ENCODE peak calls at places on chromosome X, in ten cellular contexts. One of them, this sample, is unnamed.
A peak's percentile ranks its signal among the peaks of the same experiment; 100 is the strongest.

GRCh38 chrX:11446331-11446730 is 153.1 kb downstream of the AMELX start:
- DNase-seq in Caco-2: no peak
- DNase-seq in heart left ventricle: no peak
- DNase-seq in CD4-positive, CD25-positive, alpha-beta regulatory T cell: no peak
- DNase-seq in adipocyte: peak; percentile 71
- DNase-seq in mucosa of descending colon: no peak
- DNase-seq in NB4: no peak
- DNase-seq in BE2C: no peak
- DNase-seq in AG04450: no peak
- DNase-seq in epithelial cell of esophagus: no peak
- DNase-seq in this sample: no peak

GRCh38 chrX:10190367-10190766 is 33.6 kb downstream of the CLCN4 start:
- DNase-seq in heart left ventricle: no peak
- DNase-seq in Caco-2: no peak
- DNase-seq in epithelial cell of esophagus: peak; percentile 60
- DNase-seq in AG04450: peak; percentile 55
- DNase-seq in NB4: peak; percentile 72
- DNase-seq in BE2C: peak; percentile 47
- DNase-seq in adipocyte: peak; percentile 85
- DNase-seq in CD4-positive, CD25-positive, alpha-beta regulatory T cell: peak; percentile 48
- DNase-seq in mucosa of descending colon: peak; percentile 34
- DNase-seq in this sample: peak; percentile 35

GRCh38 chrX:154596290-154596929 is 11.5 kb downstream of the CTAG1A start:
- DNase-seq in BE2C: no peak
- DNase-seq in Caco-2: peak; percentile 43
- DNase-seq in CD4-positive, CD25-positive, alpha-beta regulatory T cell: no peak
- DNase-seq in NB4: peak; percentile 63
- DNase-seq in epithelial cell of esophagus: peak; percentile 87
- DNase-seq in adipocyte: peak; percentile 31
- DNase-seq in mucosa of descending colon: no peak
- DNase-seq in heart left ventricle: no peak
- DNase-seq in AG04450: no peak
- DNase-seq in this sample: peak; percentile 52

GRCh38 chrX:82058728-82059127 is 856.8 kb downstream of the SH3BGRL start:
- DNase-seq in AG04450: no peak
- DNase-seq in heart left ventricle: no peak
- DNase-seq in mucosa of descending colon: no peak
- DNase-seq in Caco-2: no peak
- DNase-seq in NB4: no peak
- DNase-seq in epithelial cell of esophagus: no peak
- DNase-seq in CD4-positive, CD25-positive, alpha-beta regulatory T cell: no peak
- DNase-seq in BE2C: no peak
- DNase-seq in adipocyte: no peak
- DNase-seq in this sample: no peak

GRCh38 chrX:77597090-77597489 is 149.9 kb downstream of the FGF16 start:
- DNase-seq in epithelial cell of esophagus: peak; percentile 33
- DNase-seq in heart left ventricle: no peak
- DNase-seq in Caco-2: no peak
- DNase-seq in adipocyte: peak; percentile 56
- DNase-seq in BE2C: no peak
- DNase-seq in mucosa of descending colon: no peak
- DNase-seq in AG04450: peak; percentile 0
- DNase-seq in NB4: peak; percentile 1
- DNase-seq in CD4-positive, CD25-positive, alpha-beta regulatory T cell: no peak
- DNase-seq in this sample: no peak

GRCh38 chrX:8743126-8743732 is 11.3 kb upstream of the ANOS1 start:
- DNase-seq in mucosa of descending colon: peak; percentile 76
- DNase-seq in NB4: peak; percentile 59
- DNase-seq in heart left ventricle: peak; percentile 58
- DNase-seq in CD4-positive, CD25-positive, alpha-beta regulatory T cell: peak; percentile 51
- DNase-seq in BE2C: peak; percentile 52
- DNase-seq in AG04450: no peak
- DNase-seq in adipocyte: peak; percentile 30
- DNase-seq in Caco-2: peak; percentile 46
- DNase-seq in epithelial cell of esophagus: peak; percentile 55
- DNase-seq in this sample: peak; percentile 14

GRCh38 chrX:5236096-5236495 is 992.6 kb downstream of the NLGN4X start:
- DNase-seq in epithelial cell of esophagus: no peak
- DNase-seq in heart left ventricle: no peak
- DNase-seq in CD4-positive, CD25-positive, alpha-beta regulatory T cell: no peak
- DNase-seq in mucosa of descending colon: no peak
- DNase-seq in Caco-2: peak; percentile 29
- DNase-seq in NB4: peak; percentile 4
- DNase-seq in AG04450: no peak
- DNase-seq in adipocyte: no peak
- DNase-seq in BE2C: no peak
- DNase-seq in this sample: peak; percentile 11

GRCh38 chrX:68683580-68683979 is 36.1 kb downstream of the STARD8 start:
- DNase-seq in AG04450: no peak
- DNase-seq in CD4-positive, CD25-positive, alpha-beta regulatory T cell: no peak
- DNase-seq in epithelial cell of esophagus: no peak
- DNase-seq in Caco-2: no peak
- DNase-seq in heart left ventricle: no peak
- DNase-seq in NB4: no peak
- DNase-seq in BE2C: no peak
- DNase-seq in mucosa of descending colon: no peak
- DNase-seq in adipocyte: no peak
- DNase-seq in this sample: no peak

GRCh38 chrX:134246282-134246681 is 9.3 kb downstream of the CCDC160 start:
- DNase-seq in BE2C: peak; percentile 15
- DNase-seq in adipocyte: no peak
- DNase-seq in AG04450: no peak
- DNase-seq in mucosa of descending colon: no peak
- DNase-seq in Caco-2: no peak
- DNase-seq in heart left ventricle: no peak
- DNase-seq in CD4-positive, CD25-positive, alpha-beta regulatory T cell: no peak
- DNase-seq in NB4: peak; percentile 41
- DNase-seq in epithelial cell of esophagus: no peak
- DNase-seq in this sample: no peak

GRCh38 chrX:152810403-152810802 is 20.2 kb downstream of the CETN2 start:
- DNase-seq in epithelial cell of esophagus: no peak
- DNase-seq in AG04450: no peak
- DNase-seq in BE2C: peak; percentile 78
- DNase-seq in NB4: no peak
- DNase-seq in CD4-positive, CD25-positive, alpha-beta regulatory T cell: no peak
- DNase-seq in mucosa of descending colon: no peak
- DNase-seq in Caco-2: no peak
- DNase-seq in adipocyte: no peak
- DNase-seq in heart left ventricle: no peak
- DNase-seq in this sample: no peak

DNA sequence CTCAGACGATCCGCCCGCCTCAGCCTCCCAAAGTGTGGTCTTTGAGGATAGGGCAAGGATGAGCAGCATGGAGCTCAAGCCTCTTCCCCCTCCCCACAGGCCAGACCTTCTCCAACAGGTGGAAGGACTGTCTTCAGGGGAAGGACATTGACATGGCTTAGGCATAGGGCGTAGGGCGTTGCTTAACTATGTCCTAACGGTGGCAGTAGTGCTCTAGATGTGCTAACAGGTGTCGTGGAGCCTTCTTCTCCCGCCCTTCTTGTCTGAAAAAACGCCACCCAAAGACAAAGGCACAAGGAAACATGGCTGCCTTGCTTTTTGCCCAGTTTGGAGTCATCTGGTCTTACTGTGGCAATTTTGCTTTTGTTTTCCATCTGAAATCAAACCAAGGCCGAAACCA is 219.8 kb downstream of the OR13H1 start:
- DNase-seq in epithelial cell of esophagus: no peak
- DNase-seq in Caco-2: no peak
- DNase-seq in mucosa of descending colon: no peak
- DNase-seq in BE2C: no peak
- DNase-seq in adipocyte: peak; percentile 61
- DNase-seq in CD4-positive, CD25-positive, alpha-beta regulatory T cell: peak; percentile 93
- DNase-seq in heart left ventricle: peak; percentile 78
- DNase-seq in AG04450: no peak
- DNase-seq in NB4: no peak
- DNase-seq in this sample: peak; percentile 33
- H3K4me3 ChIP-seq in epithelial cell of esophagus: no peak overlapping the region
- H3K4me3 ChIP-seq in Caco-2: no peak overlapping the region
- H3K4me3 ChIP-seq in mucosa of descending colon: no peak overlapping the region
- H3K4me3 ChIP-seq in BE2C: no peak overlapping the region
- H3K4me3 ChIP-seq in adipocyte: peak overlapping the region; percentile 71
- H3K4me3 ChIP-seq in CD4-positive, CD25-positive, alpha-beta regulatory T cell: peak overlapping the region; percentile 59
- H3K4me3 ChIP-seq in heart left ventricle: no peak overlapping the region
- H3K4me3 ChIP-seq in AG04450: no peak overlapping the region
- H3K4me3 ChIP-seq in NB4: no peak overlapping the region
- H3K4me3 ChIP-seq in this sample: no peak overlapping the region

DNA sequence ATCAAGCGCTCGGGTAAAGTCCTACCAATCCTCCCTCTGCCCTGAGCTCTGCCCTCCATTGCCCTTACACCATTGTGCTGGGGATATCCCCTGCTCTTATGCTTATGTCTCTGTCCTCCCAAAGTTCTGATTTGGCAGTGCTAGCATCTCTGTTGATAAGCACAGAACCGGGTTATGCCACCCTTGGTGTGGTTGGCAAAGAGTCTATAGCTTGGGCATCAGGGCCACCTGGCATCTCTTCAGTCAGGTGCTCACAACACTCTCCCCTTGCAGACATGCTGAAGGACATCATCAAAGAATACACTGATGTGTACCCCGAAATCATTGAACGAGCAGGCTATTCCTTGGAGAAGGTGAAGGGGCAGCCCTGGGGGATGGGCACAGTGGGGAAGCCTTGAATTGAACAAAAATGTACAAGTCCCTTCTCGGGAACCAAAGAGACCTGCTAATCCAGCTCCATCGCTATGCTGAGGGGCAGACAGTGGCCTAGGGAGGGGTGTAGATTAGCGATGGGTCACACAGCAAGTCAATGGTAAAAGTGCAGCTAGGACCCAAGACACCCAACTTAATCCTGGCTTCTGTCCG is 3.8 kb downstream of the MAGED2 start:
- DNase-seq in BE2C: no peak
- DNase-seq in NB4: no peak
- DNase-seq in mucosa of descending colon: no peak
- DNase-seq in epithelial cell of esophagus: no peak
- DNase-seq in Caco-2: no peak
- DNase-seq in AG04450: no peak
- DNase-seq in heart left ventricle: no peak
- DNase-seq in adipocyte: no peak
- DNase-seq in CD4-positive, CD25-positive, alpha-beta regulatory T cell: no peak
- DNase-seq in this sample: no peak
- H3K4me3 ChIP-seq in BE2C: no peak overlapping the region
- H3K4me3 ChIP-seq in NB4: no peak overlapping the region
- H3K4me3 ChIP-seq in mucosa of descending colon: no peak overlapping the region
- H3K4me3 ChIP-seq in epithelial cell of esophagus: no peak overlapping the region
- H3K4me3 ChIP-seq in Caco-2: no peak overlapping the region
- H3K4me3 ChIP-seq in AG04450: no peak overlapping the region
- H3K4me3 ChIP-seq in heart left ventricle: no peak overlapping the region
- H3K4me3 ChIP-seq in adipocyte: no peak overlapping the region
- H3K4me3 ChIP-seq in CD4-positive, CD25-positive, alpha-beta regulatory T cell: no peak overlapping the region
- H3K4me3 ChIP-seq in this sample: no peak overlapping the region

GRCh38 chrX:78619829-78620228 is 39.3 kb downstream of the RTL3 start:
- DNase-seq in NB4: no peak
- DNase-seq in BE2C: no peak
- DNase-seq in Caco-2: no peak
- DNase-seq in adipocyte: no peak
- DNase-seq in heart left ventricle: peak; percentile 37
- DNase-seq in mucosa of descending colon: peak; percentile 67
- DNase-seq in CD4-positive, CD25-positive, alpha-beta regulatory T cell: no peak
- DNase-seq in AG04450: no peak
- DNase-seq in epithelial cell of esophagus: no peak
- DNase-seq in this sample: no peak

GRCh38 chrX:78625292-78625909 is 33.7 kb downstream of the RTL3 start:
- DNase-seq in NB4: peak; percentile 82
- DNase-seq in AG04450: no peak
- DNase-seq in adipocyte: no peak
- DNase-seq in epithelial cell of esophagus: no peak
- DNase-seq in BE2C: no peak
- DNase-seq in CD4-positive, CD25-positive, alpha-beta regulatory T cell: no peak
- DNase-seq in heart left ventricle: no peak
- DNase-seq in Caco-2: no peak
- DNase-seq in mucosa of descending colon: no peak
- DNase-seq in this sample: peak; percentile 22

GRCh38 chrX:78618987-78619386 is 40.1 kb downstream of the RTL3 start:
- DNase-seq in adipocyte: no peak
- DNase-seq in CD4-positive, CD25-positive, alpha-beta regulatory T cell: no peak
- DNase-seq in Caco-2: no peak
- DNase-seq in AG04450: no peak
- DNase-seq in heart left ventricle: no peak
- DNase-seq in epithelial cell of esophagus: no peak
- DNase-seq in NB4: no peak
- DNase-seq in mucosa of descending colon: peak; percentile 9
- DNase-seq in BE2C: no peak
- DNase-seq in this sample: no peak

GRCh38 chrX:78622834-78623233 is 36.3 kb downstream of the RTL3 start:
- DNase-seq in heart left ventricle: no peak
- DNase-seq in adipocyte: no peak
- DNase-seq in CD4-positive, CD25-positive, alpha-beta regulatory T cell: no peak
- DNase-seq in NB4: no peak
- DNase-seq in epithelial cell of esophagus: no peak
- DNase-seq in mucosa of descending colon: no peak
- DNase-seq in Caco-2: no peak
- DNase-seq in AG04450: no peak
- DNase-seq in BE2C: no peak
- DNase-seq in this sample: no peak

DNA sequence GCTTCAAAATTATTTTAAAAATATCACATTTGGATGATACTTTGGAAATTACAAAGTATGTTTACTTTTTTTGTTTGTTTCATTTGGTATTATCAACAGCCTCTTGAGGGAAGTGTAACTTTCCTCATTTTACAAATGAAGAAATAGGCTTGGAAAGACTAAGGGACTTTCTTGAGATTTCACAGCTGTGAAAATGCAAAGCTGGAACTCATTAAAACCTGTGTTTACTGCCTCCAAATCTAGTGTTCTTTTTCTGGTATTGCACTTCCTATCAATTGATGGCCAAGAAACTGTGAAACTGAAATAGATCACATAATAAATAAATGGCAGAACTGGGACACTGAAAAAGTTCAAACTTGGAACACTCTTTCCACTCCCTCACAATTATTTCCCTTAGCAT is 34.2 kb downstream of the RTL3 start:
- DNase-seq in heart left ventricle: no peak
- DNase-seq in mucosa of descending colon: no peak
- DNase-seq in NB4: peak; percentile 23
- DNase-seq in epithelial cell of esophagus: no peak
- DNase-seq in adipocyte: no peak
- DNase-seq in Caco-2: no peak
- DNase-seq in AG04450: no peak
- DNase-seq in CD4-positive, CD25-positive, alpha-beta regulatory T cell: no peak
- DNase-seq in BE2C: no peak
- DNase-seq in this sample: no peak
- H3K4me3 ChIP-seq in heart left ventricle: no peak overlapping the region
- H3K4me3 ChIP-seq in mucosa of descending colon: no peak overlapping the region
- H3K4me3 ChIP-seq in NB4: no peak overlapping the region
- H3K4me3 ChIP-seq in epithelial cell of esophagus: no peak overlapping the region
- H3K4me3 ChIP-seq in adipocyte: no peak overlapping the region
- H3K4me3 ChIP-seq in Caco-2: no peak overlapping the region
- H3K4me3 ChIP-seq in AG04450: no peak overlapping the region
- H3K4me3 ChIP-seq in CD4-positive, CD25-positive, alpha-beta regulatory T cell: no peak overlapping the region
- H3K4me3 ChIP-seq in BE2C: no peak overlapping the region
- H3K4me3 ChIP-seq in this sample: no peak overlapping the region

DNA sequence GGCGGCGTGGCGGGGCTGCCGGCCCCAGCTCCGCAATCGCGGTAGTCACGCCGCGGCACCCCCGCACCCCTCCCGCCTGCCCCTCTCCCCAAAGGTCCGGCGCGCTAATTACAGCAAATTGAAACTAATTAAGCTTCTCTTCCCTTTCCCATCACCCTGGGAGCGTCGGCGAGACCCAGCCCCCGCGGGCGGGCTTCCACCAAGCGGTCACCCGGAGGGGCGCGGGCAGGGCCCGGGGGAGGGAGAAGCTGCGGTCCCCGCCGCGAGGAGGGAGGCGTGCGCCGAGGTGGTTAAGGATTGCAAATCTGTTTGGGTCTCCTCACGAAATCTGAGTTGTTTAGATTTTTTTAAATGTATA is 13.1 kb downstream of the ARX start:
- DNase-seq in Caco-2: no peak
- DNase-seq in adipocyte: no peak
- DNase-seq in mucosa of descending colon: no peak
- DNase-seq in BE2C: no peak
- DNase-seq in CD4-positive, CD25-positive, alpha-beta regulatory T cell: no peak
- DNase-seq in NB4: no peak
- DNase-seq in epithelial cell of esophagus: no peak
- DNase-seq in heart left ventricle: no peak
- DNase-seq in AG04450: no peak
- DNase-seq in this sample: no peak
- H3K4me3 ChIP-seq in Caco-2: no peak overlapping the region
- H3K4me3 ChIP-seq in adipocyte: no peak overlapping the region
- H3K4me3 ChIP-seq in mucosa of descending colon: no peak overlapping the region
- H3K4me3 ChIP-seq in BE2C: no peak overlapping the region
- H3K4me3 ChIP-seq in CD4-positive, CD25-positive, alpha-beta regulatory T cell: no peak overlapping the region
- H3K4me3 ChIP-seq in NB4: no peak overlapping the region
- H3K4me3 ChIP-seq in epithelial cell of esophagus: peak overlapping the region; percentile 21
- H3K4me3 ChIP-seq in heart left ventricle: no peak overlapping the region
- H3K4me3 ChIP-seq in AG04450: peak overlapping the region; percentile 35
- H3K4me3 ChIP-seq in this sample: no peak overlapping the region

This sample was measured in Jurkat, Clone E6-1.